ENCODE peak calls at places on chromosomes 11 and 22, in ten cellular contexts. G, H, R, E, S, N, I, K, P and Z are unnamed samples.

GRCh38 chr11:109853156-109853776 is 239.9 kb upstream of the ZC3H12C start:
- DNase-seq in R (peak), S (peak), E (no peak), I (no peak), N (no peak), H (peak), G (peak), K (peak), P (no peak), Z (peak)

GRCh38 chr11:111561306-111561705 is 20.8 kb downstream of the LAYN start:
- DNase-seq in I (no peak), R (no peak), N (no peak), P (no peak), G (no peak), S (no peak), K (no peak), E (no peak), H (no peak), Z (no peak)

GRCh38 chr11:74731301-74732094 is at the start of gene CHRDL2:
- DNase-seq in P (no peak), N (no peak), K (peak), H (no peak), G (peak), E (no peak), I (no peak), R (no peak), S (no peak), Z (no peak)

GRCh38 chr22:21921729-21922128 is 30.9 kb downstream of the PPM1F start:
- DNase-seq in S (no peak), G (no peak), R (no peak), H (no peak), P (no peak), K (no peak), E (no peak), I (no peak), N (no peak), Z (no peak)

GRCh38 chr22:31075961-31076360 is 5.2 kb upstream of the SMTN start:
- DNase-seq in P (no peak), I (no peak), H (no peak), G (peak), N (no peak), E (no peak), R (no peak), S (no peak), K (no peak), Z (no peak)

GRCh38 chr11:74707182-74707581 is 24.0 kb downstream of the CHRDL2 start:
- DNase-seq in R (no peak), I (no peak), E (no peak), H (no peak), S (no peak), P (no peak), N (no peak), K (no peak), G (no peak), Z (no peak)

GRCh38 chr22:49589811-49590210 is 237.9 kb downstream of the BRD1 start:
- DNase-seq in P (no peak), S (no peak), I (no peak), N (no peak), G (no peak), E (no peak), K (no peak), R (no peak), H (no peak), Z (no peak)

GRCh38 chr11:9089061-9089460 is 2.3 kb downstream of the SCUBE2 start:
- DNase-seq in E (no peak), I (no peak), P (no peak), H (no peak), G (no peak), K (no peak), S (no peak), R (no peak), N (no peak), Z (no peak)

GRCh38 chr11:71391352-71391751 is 56.8 kb downstream of the DHCR7 start:
- DNase-seq in E (no peak), G (no peak), H (no peak), R (no peak), P (no peak), K (no peak), N (no peak), I (no peak), S (no peak), Z (no peak)

GRCh38 chr11:72965672-72966071 is 151.5 kb downstream of the ATG16L2 start:
- DNase-seq in S (no peak), G (no peak), E (no peak), H (no peak), I (no peak), N (no peak), P (no peak), K (no peak), R (no peak), Z (no peak)

GRCh38 chr22:32533265-32534068 is 58.9 kb downstream of the FBXO7 start:
- DNase-seq in H (no peak), N (no peak), I (no peak), G (no peak), E (no peak), K (no peak), P (no peak), R (no peak), S (no peak), Z (no peak)

GRCh38 chr11:269146-269890 is 8.9 kb upstream of the NLRP6 start:
- DNase-seq in E (no peak), R (peak), H (no peak), P (peak), S (no peak), N (peak), I (no peak), K (no peak), G (no peak), Z (peak)

GRCh38 chr11:43880640-43881159 is at the start of gene ALKBH3:
- DNase-seq in I (peak), K (peak), P (peak), R (peak), H (peak), S (peak), N (peak), G (peak), E (peak), Z (peak)

GRCh38 chr11:61731211-61731955 is 21.1 kb upstream of the MYRF start:
- DNase-seq in K (no peak), N (no peak), G (no peak), P (no peak), R (no peak), S (no peak), H (no peak), I (no peak), E (no peak), Z (no peak)

GRCh38 chr11:70746351-70746750 is 348.0 kb downstream of the CTTN start:
- DNase-seq in N (no peak), I (no peak), H (no peak), G (no peak), P (no peak), K (no peak), E (no peak), S (no peak), R (no peak), Z (no peak)

GRCh38 chr22:32177221-32177765 is 18.2 kb upstream of the C22orf42 start:
- DNase-seq in I (no peak), H (no peak), R (peak), S (no peak), G (no peak), N (no peak), K (no peak), E (no peak), P (no peak), Z (no peak)

GRCh38 chr11:107623183-107623582 is 32.2 kb downstream of the ELMOD1 start:
- DNase-seq in H (no peak), G (no peak), S (no peak), N (no peak), R (no peak), K (no peak), E (no peak), I (no peak), P (no peak), Z (no peak)

GRCh38 chr11:117384045-117384444 is 56.4 kb downstream of the CEP164 start:
- DNase-seq in I (no peak), S (no peak), K (no peak), R (no peak), G (peak), P (no peak), N (no peak), H (no peak), E (no peak), Z (no peak)